ENCODE peak calls at places on chromosome 10, in five cellular contexts. H is GM13977, Z is transverse colon, E is cardiac muscle cell, B is K562. T is an unnamed sample.

GRCh38 chr10:48452879-48453412 is 146.5 kb downstream of the MAPK8 start:
- DNase-seq in B (no peak), Z (no peak), E (no peak), H (peak), T (no peak)

GRCh38 chr10:29270883-29271282 is 18.0 kb upstream of the LYZL1 start:
- DNase-seq in H (no peak), Z (no peak), E (no peak), B (no peak), T (no peak)

GRCh38 chr10:94232711-94233383 is 129.9 kb downstream of the NOC3L start:
- DNase-seq in Z (no peak), E (no peak), H (peak), B (no peak), T (no peak)

GRCh38 chr10:1037098-1037497 is 11.4 kb upstream of the IDI2 start:
- DNase-seq in H (no peak), B (no peak), E (no peak), Z (no peak), T (no peak)

GRCh38 chr10:50788951-50789904 is 49.5 kb downstream of the ASAH2B start:
- DNase-seq in B (peak), H (peak), Z (no peak), E (peak), T (no peak)

GRCh38 chr10:31401287-31401686 is 82.3 kb downstream of the ZEB1 start:
- DNase-seq in B (no peak), E (no peak), Z (no peak), H (no peak), T (no peak)

GRCh38 chr10:74976565-74976964 is 134.9 kb upstream of the SAMD8 start:
- DNase-seq in E (no peak), Z (no peak), H (no peak), B (no peak), T (no peak)

GRCh38 chr10:31116226-31116625 is 84.6 kb upstream of the ZNF438 start:
- DNase-seq in H (no peak), B (no peak), Z (no peak), E (no peak), T (no peak)

GRCh38 chr10:113221756-113222168 is 271.7 kb downstream of the TCF7L2 start:
- DNase-seq in Z (no peak), B (no peak), H (no peak), E (no peak), T (no peak)

GRCh38 chr10:8174762-8175161 is 120.3 kb downstream of the GATA3 start:
- DNase-seq in B (no peak), H (no peak), E (no peak), Z (no peak), T (no peak)

GRCh38 chr10:36220122-36220521 is 578.0 kb upstream of the FZD8 start:
- DNase-seq in E (no peak), B (no peak), Z (no peak), H (no peak), T (no peak)

GRCh38 chr10:118974951-118975350 is 54.6 kb upstream of the NANOS1 start:
- DNase-seq in B (no peak), H (no peak), E (no peak), Z (no peak), T (no peak)

GRCh38 chr10:93061594-93062498 is 1.2 kb downstream of the CYP26C1 start:
- DNase-seq in E (peak), H (peak), B (no peak), Z (no peak), T (peak)

GRCh38 chr10:61754553-61755540 is 92.1 kb downstream of the CABCOCO1 start:
- DNase-seq in Z (no peak), E (no peak), B (no peak), H (no peak), T (no peak)

GRCh38 chr10:78359641-78360091 is 326.0 kb downstream of the RPS24 start:
- DNase-seq in E (no peak), H (no peak), Z (no peak), B (no peak), T (no peak)

GRCh38 chr10:96998329-96998888 is 166.3 kb downstream of the LCOR start:
- DNase-seq in Z (no peak), H (no peak), E (peak), B (peak), T (no peak)

GRCh38 chr10:62870866-62871265 is 54.7 kb upstream of the EGR2 start:
- DNase-seq in B (no peak), Z (no peak), E (no peak), H (peak), T (peak)

GRCh38 chr10:49230004-49230403 is 41.8 kb upstream of the TMEM273 start:
- DNase-seq in H (no peak), B (no peak), E (no peak), Z (no peak), T (no peak)

GRCh38 chr10:75623310-75623940 is 192.0 kb downstream of the LRMDA start:
- DNase-seq in H (no peak), E (no peak), Z (no peak), B (no peak), T (no peak)

GRCh38 chr10:69655868-69656555 is 26.0 kb downstream of the FAM241B start:
- DNase-seq in Z (no peak), B (no peak), H (no peak), E (no peak), T (no peak)

GRCh38 chr10:113680172-113681111 is 730 bp downstream of the CASP7 start:
- DNase-seq in H (peak), B (peak), E (peak), Z (peak), T (peak)

GRCh38 chr10:34713875-34714274 is 101.2 kb downstream of the PARD3 start:
- DNase-seq in Z (no peak), E (no peak), B (no peak), H (no peak), T (no peak)

GRCh38 chr10:69629897-69630650 is at the start of gene FAM241B:
- DNase-seq in B (peak), H (peak), E (peak), Z (peak), T (peak)

GRCh38 chr10:76711374-76711997 is 926.1 kb downstream of the KCNMA1 start:
- DNase-seq in Z (no peak), B (no peak), H (no peak), E (no peak), T (no peak)

GRCh38 chr10:69549959-69550358 is 23.3 kb downstream of the NEUROG3 start:
- DNase-seq in Z (no peak), E (no peak), H (no peak), B (no peak), T (no peak)

GRCh38 chr10:60739581-60739980 is 38.7 kb upstream of the CDK1 start:
- DNase-seq in B (no peak), E (peak), H (no peak), Z (no peak), T (no peak)

GRCh38 chr10:73999703-74000102 is 1.8 kb downstream of the VCL start:
- DNase-seq in E (peak), H (no peak), Z (no peak), B (no peak), T (no peak)

GRCh38 chr10:69451784-69452251 is 553 bp downstream of the TSPAN15 start:
- DNase-seq in Z (peak), B (no peak), H (no peak), E (no peak), T (peak)

GRCh38 chr10:71547290-71547689 is 150.6 kb downstream of the CDH23 start:
- DNase-seq in B (peak), H (no peak), Z (no peak), E (no peak), T (no peak)

GRCh38 chr10:70255329-70256299 is 22.4 kb upstream of the PPA1 start:
- DNase-seq in Z (peak), B (no peak), H (peak), E (peak), T (peak)

GRCh38 chr10:5665380-5666323 is 743 bp downstream of the ASB13 start:
- DNase-seq in H (peak), Z (peak), E (no peak), B (no peak), T (no peak)

GRCh38 chr10:13139671-13140070 is 21.7 kb upstream of the MCM10 start:
- DNase-seq in B (no peak), H (no peak), Z (no peak), E (no peak), T (no peak)
- TF ChIP-seq CTCF in B (no peak), H (no peak), Z (no peak), E (no peak), T (no peak)

GRCh38 chr10:14302035-14302434 is 28.7 kb downstream of the FRMD4A start:
- DNase-seq in B (no peak), Z (no peak), H (no peak), E (peak), T (no peak)

GRCh38 chr10:14304029-14304428 is 26.7 kb downstream of the FRMD4A start:
- DNase-seq in E (no peak), H (no peak), Z (no peak), B (no peak), T (no peak)

GRCh38 chr10:14306201-14306600 is 24.5 kb downstream of the FRMD4A start:
- DNase-seq in E (no peak), Z (no peak), H (no peak), B (no peak), T (no peak)
- TF ChIP-seq CTCF in E (no peak), Z (no peak), H (no peak), B (no peak), T (no peak)

DNA sequence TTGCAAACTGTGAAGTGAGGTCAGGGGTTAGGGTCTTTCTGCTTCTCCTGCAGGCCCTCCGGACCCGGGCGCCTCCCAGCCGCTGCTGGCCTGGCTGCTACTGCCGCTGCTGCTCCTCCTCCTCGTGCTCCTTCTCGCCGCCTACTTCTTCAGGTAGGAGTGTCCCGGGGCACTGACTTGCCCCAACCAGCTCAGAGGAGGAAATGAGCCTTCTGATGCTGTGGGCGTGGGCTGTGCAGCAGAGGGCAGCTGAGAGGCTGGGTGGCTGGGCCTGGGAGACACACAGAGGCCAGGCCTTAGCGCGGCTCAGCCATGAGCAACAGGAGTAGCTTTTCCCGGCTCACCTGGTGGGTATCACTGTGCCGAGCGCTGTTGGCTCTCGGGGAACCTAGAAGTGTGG is 78.9 kb downstream of the MKI67 start:
- DNase-seq in H (peak), E (peak), B (peak), Z (peak), T (peak)
- TF ChIP-seq CTCF in H (no peak), E (no peak), B (no peak), Z (no peak), T (no peak)

GRCh38 chr10:44028384-44029137 is 356.3 kb downstream of the CXCL12 start:
- DNase-seq in B (no peak), E (no peak), Z (no peak), H (no peak), T (no peak)

GRCh38 chr10:44030681-44031080 is 354.2 kb downstream of the CXCL12 start:
- DNase-seq in B (no peak), Z (no peak), H (no peak), E (peak), T (no peak)

GRCh38 chr10:44032216-44032615 is 352.7 kb downstream of the CXCL12 start:
- DNase-seq in B (no peak), Z (no peak), H (no peak), E (peak), T (no peak)

GRCh38 chr10:44033008-44033407 is 351.9 kb downstream of the CXCL12 start:
- DNase-seq in H (no peak), Z (no peak), B (no peak), E (peak), T (no peak)

GRCh38 chr10:44030132-44030531 is 354.8 kb downstream of the CXCL12 start:
- DNase-seq in E (no peak), B (no peak), Z (no peak), H (peak), T (peak)
- TF ChIP-seq CTCF in E (no peak), B (peak), Z (no peak), H (peak), T (peak)

GRCh38 chr10:18566177-18566576 is 85.2 kb downstream of the NSUN6 start:
- DNase-seq in B (no peak), Z (no peak), H (no peak), E (no peak), T (no peak)
- TF ChIP-seq CTCF in B (no peak), Z (no peak), H (no peak), E (no peak), T (no peak)

GRCh38 chr10:123506455-123506854 is 159.7 kb upstream of the GPR26 start:
- DNase-seq in Z (no peak), B (no peak), H (no peak), E (no peak), T (no peak)

GRCh38 chr10:123496996-123497660 is 169.0 kb upstream of the GPR26 start:
- DNase-seq in H (no peak), Z (no peak), E (no peak), B (no peak), T (no peak)

GRCh38 chr10:123501148-123501547 is 165.0 kb upstream of the GPR26 start:
- DNase-seq in H (no peak), Z (no peak), B (no peak), E (no peak), T (no peak)

GRCh38 chr10:123507298-123507697 is 158.9 kb upstream of the GPR26 start:
- DNase-seq in B (no peak), Z (no peak), H (peak), E (no peak), T (no peak)

DNA sequence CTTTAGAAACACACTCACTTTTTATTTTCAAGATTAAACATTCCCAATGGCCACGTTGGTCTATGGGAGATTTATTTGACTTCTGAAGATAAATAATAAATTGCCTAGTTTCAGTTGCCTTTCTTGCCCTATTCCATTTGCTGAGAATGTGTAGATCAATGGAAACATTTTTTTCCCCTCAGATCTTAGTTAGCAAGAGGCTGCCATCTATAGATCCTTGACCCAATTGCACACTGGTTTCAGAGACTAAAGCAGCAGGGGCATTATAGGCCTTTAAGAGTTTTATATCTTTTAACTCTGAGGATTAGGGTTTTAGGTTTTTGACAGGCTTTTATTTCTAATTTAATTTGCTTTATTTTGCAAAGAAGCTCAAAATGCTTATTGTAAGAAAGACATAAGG is 163.2 kb upstream of the GPR26 start:
- DNase-seq in Z (no peak), E (no peak), B (no peak), H (peak), T (no peak)
- TF ChIP-seq CTCF in Z (no peak), E (no peak), B (peak), H (peak), T (no peak)